ENCODE peak calls at places on chromosomes 11 and 22, in six cellular contexts. B is tibial nerve, P is heart left ventricle, N is HCT116, Q is adrenal gland, H is erythroblast. L is an unnamed sample.

GRCh38 chr11:79397252-79397651 is 43.6 kb downstream of the TENM4 start:
- DNase-seq in P (no peak), Q (no peak), B (no peak), N (no peak), H (no peak), L (no peak)

GRCh38 chr22:49717322-49717919 is 110.3 kb downstream of the BRD1 start:
- DNase-seq in P (no peak), B (peak; percentile 3), Q (no peak), N (no peak), H (no peak), L (no peak)

GRCh38 chr11:90737328-90738050 is 514.6 kb upstream of the CHORDC1 start:
- DNase-seq in B (no peak), H (no peak), P (no peak), Q (no peak), N (no peak), L (no peak)

GRCh38 chr11:17403977-17404759 is 15.7 kb upstream of the KCNJ11 start:
- DNase-seq in B (no peak), H (no peak), N (no peak), Q (no peak), P (no peak), L (no peak)

GRCh38 chr11:98155696-98156095 is 865.1 kb upstream of the CNTN5 start:
- DNase-seq in H (no peak), P (no peak), Q (no peak), N (no peak), B (no peak), L (no peak)

GRCh38 chr11:1959786-1960185 is 12.7 kb downstream of the MRPL23 start:
- DNase-seq in B (no peak), Q (no peak), N (no peak), H (no peak), P (no peak), L (no peak)

GRCh38 chr22:42758929-42759629 is 38.4 kb upstream of the A4GALT start:
- DNase-seq in Q (no peak), H (no peak), P (no peak), N (no peak), B (no peak), L (no peak)

GRCh38 chr11:57297221-57297620 is 27.5 kb downstream of the TNKS1BP1 start:
- DNase-seq in Q (no peak), N (no peak), B (no peak), P (no peak), H (no peak), L (no peak)

GRCh38 chr11:12235945-12236743 is 125.8 kb downstream of the MICAL2 start:
- DNase-seq in N (peak; percentile 32), B (no peak), Q (no peak), P (no peak), H (peak; percentile 56), L (no peak)

GRCh38 chr22:36084717-36085116 is 56.1 kb upstream of the RBFOX2 start:
- DNase-seq in P (no peak), H (no peak), B (no peak), N (no peak), Q (no peak), L (no peak)

GRCh38 chr11:109422755-109423113 is 744 bp downstream of the C11orf87 start:
- DNase-seq in H (no peak), N (no peak), P (no peak), B (no peak), Q (no peak), L (no peak)

GRCh38 chr11:126327280-126328000 is 23.6 kb downstream of the DCPS start:
- DNase-seq in H (no peak), N (no peak), B (no peak), Q (no peak), P (no peak), L (no peak)

GRCh38 chr11:122853971-122854446 is 15.7 kb downstream of the CRTAM start:
- DNase-seq in P (peak; percentile 45), Q (peak; percentile 57), N (peak; percentile 84), H (peak; percentile 54), B (no peak), L (no peak)

GRCh38 chr22:23357028-23357427 is 176.7 kb downstream of the BCR start:
- DNase-seq in Q (no peak), H (no peak), P (no peak), B (no peak), N (no peak), L (no peak)

GRCh38 chr11:116073854-116074837 is 569.9 kb upstream of the CADM1 start:
- DNase-seq in H (no peak), P (peak; percentile 31), Q (no peak), N (no peak), B (no peak), L (peak; percentile 38)

GRCh38 chr11:129976371-129976770 is 26.3 kb downstream of the PRDM10 start:
- DNase-seq in B (no peak), P (no peak), Q (no peak), N (no peak), H (no peak), L (no peak)

GRCh38 chr11:36388086-36388485 is 92.0 kb downstream of the PRR5L start:
- DNase-seq in N (no peak), B (no peak), P (no peak), H (no peak), Q (no peak), L (no peak)

GRCh38 chr11:66706989-66707388 is 22.0 kb downstream of the SPTBN2 start:
- DNase-seq in Q (no peak), B (no peak), P (no peak), H (no peak), N (no peak), L (no peak)

GRCh38 chr22:31625661-31626426 is 36.2 kb downstream of the PISD start:
- DNase-seq in N (no peak), B (peak; percentile 29), P (no peak), Q (peak; percentile 70), H (peak; percentile 50), L (no peak)

GRCh38 chr11:33976351-33977199 is 75.0 kb upstream of the CAPRIN1 start:
- DNase-seq in P (no peak), B (no peak), H (no peak), Q (no peak), N (no peak), L (no peak)

GRCh38 chr11:126502159-126502558 is 146.7 kb downstream of the ST3GAL4 start:
- DNase-seq in P (no peak), Q (no peak), N (no peak), H (no peak), B (no peak), L (no peak)

GRCh38 chr22:30605449-30606110 is 1.4 kb upstream of the TCN2 start:
- DNase-seq in N (peak; percentile 52), B (no peak), P (peak; percentile 37), H (peak; percentile 80), Q (peak; percentile 54), L (no peak)

GRCh38 chr22:47023871-47024270 is 261.4 kb downstream of the TBC1D22A start:
- DNase-seq in B (no peak), H (no peak), Q (no peak), P (no peak), N (no peak), L (no peak)

GRCh38 chr22:38451404-38451803 is 3.6 kb downstream of the KCNJ4 start:
- DNase-seq in P (no peak), Q (no peak), H (no peak), B (no peak), N (no peak), L (no peak)

GRCh38 chr22:37156686-37157435 is 7.1 kb upstream of the IL2RB start:
- DNase-seq in H (no peak), Q (no peak), B (no peak), P (no peak), N (no peak), L (no peak)

GRCh38 chr11:59144579-59145345 is 2.1 kb downstream of the FAM111A start:
- DNase-seq in N (peak; percentile 86), H (peak; percentile 87), P (peak; percentile 76), B (peak; percentile 53), Q (peak; percentile 83), L (peak; percentile 52)
- TF ChIP-seq POLR2A in N (no peak), H (peak; percentile 50), P (no peak), B (peak; percentile 44), Q (peak; percentile 39), L (peak; percentile 60)

GRCh38 chr11:118619444-118620205 is 12.2 kb downstream of the PHLDB1 start:
- DNase-seq in N (no peak), H (no peak), P (peak; percentile 66), Q (peak; percentile 88), B (no peak), L (no peak)

GRCh38 chr11:118621071-118621815 is 13.8 kb downstream of the PHLDB1 start:
- DNase-seq in N (peak; percentile 51), P (peak; percentile 92), Q (peak; percentile 93), H (peak; percentile 15), B (peak; percentile 77), L (no peak)

GRCh38 chr11:118618991-118619375 is 11.6 kb downstream of the PHLDB1 start:
- DNase-seq in H (no peak), B (peak; percentile 62), N (no peak), P (peak; percentile 72), Q (peak; percentile 29), L (no peak)

GRCh38 chr11:118621898-118622375 is 14.5 kb downstream of the PHLDB1 start:
- DNase-seq in Q (peak; percentile 12), B (no peak), H (no peak), N (no peak), P (no peak), L (no peak)

GRCh38 chr11:118620529-118621070 is 13.2 kb downstream of the PHLDB1 start:
- DNase-seq in P (peak; percentile 70), B (no peak), Q (no peak), N (no peak), H (no peak), L (no peak)
- TF ChIP-seq POLR2A in P (no peak), B (no peak), Q (no peak), N (no peak), H (no peak), L (no peak)

DNA sequence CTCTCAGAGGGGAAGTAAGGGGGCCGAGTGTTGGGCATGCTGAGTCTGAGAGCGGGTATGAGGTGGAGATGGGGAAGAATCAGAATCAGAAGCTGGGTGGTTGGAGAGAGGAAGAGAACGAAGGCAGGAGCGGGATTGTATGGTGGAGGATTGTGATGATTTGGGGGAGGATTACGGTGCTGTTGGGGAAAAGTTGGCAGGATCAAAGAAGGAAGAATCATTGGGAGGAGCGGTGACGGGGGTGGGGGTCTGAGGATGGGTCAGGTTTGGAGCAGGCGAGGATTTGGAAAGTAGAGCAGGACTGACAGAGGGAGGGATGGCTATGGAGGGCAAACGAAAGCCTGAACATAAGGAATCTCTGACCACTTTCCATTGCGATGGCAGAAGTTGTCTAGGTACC is 22.1 kb downstream of the ZNF195 start:
- DNase-seq in N (no peak), H (no peak), P (no peak), B (no peak), Q (no peak), L (no peak)
- TF ChIP-seq POLR2A in N (no peak), H (no peak), P (no peak), B (no peak), Q (no peak), L (no peak)

DNA sequence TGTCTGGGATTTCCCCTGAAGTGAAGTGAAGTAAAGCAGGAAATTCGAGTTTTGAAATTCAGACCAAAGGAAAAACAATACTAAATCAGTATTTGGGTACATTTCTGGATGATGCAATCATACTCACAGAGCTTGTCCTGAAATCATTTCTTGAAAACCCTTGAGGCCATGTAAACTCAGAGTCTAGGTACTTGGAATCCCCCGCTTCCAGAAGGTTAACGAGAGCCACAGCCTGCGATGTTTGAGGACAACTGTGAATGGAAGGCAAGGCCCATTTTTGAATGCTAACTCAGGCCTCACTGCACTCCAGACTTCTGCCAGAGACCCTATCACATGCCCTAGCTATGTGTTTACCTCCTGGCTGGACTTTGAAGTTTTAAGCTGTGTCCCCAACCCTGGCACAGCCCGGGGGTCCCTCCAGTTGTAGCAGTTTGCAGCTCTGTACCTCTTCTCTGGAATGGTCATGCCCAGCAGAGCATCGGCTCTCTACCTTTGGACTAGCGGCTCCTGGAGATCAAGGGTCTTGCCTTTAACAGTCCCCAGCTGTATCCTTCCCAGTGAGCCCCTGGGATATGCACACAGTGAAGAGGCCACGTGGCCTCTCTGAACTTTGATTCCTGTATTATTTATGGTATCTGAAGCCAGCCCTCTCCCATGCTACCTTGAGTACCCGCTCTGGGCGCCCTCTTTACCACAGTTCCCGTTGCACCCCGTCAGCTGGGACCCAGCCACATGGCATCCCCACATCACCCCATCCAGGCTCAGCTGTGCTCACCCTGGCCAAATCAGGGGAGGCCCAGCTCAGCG is 5.6 kb upstream of the FTH1 start:
- DNase-seq in H (no peak), B (no peak), P (no peak), Q (peak; percentile 46), N (no peak), L (no peak)
- TF ChIP-seq POLR2A in H (no peak), B (peak; percentile 13), P (no peak), Q (no peak), N (no peak), L (no peak)